ENCODE peak calls at places on chromosomes 6 and 20, in nine cellular contexts. I, T, K, C, L, B, F, E and X are unnamed samples.

GRCh38 chr6:43835872-43836419 is 65.9 kb downstream of the VEGFA start:
- DNase-seq in K (no peak), I (no peak), L (no peak), B (no peak), T (no peak), C (no peak), E (no peak), F (no peak), X (no peak)

GRCh38 chr6:14501240-14501639 is 383.7 kb downstream of the CD83 start:
- DNase-seq in L (no peak), T (no peak), E (no peak), F (no peak), B (no peak), C (no peak), I (no peak), K (no peak), X (no peak)

GRCh38 chr6:43666181-43666920 is 21.2 kb downstream of the MRPS18A start:
- DNase-seq in I (no peak), T (peak), L (no peak), C (no peak), K (no peak), E (no peak), B (no peak), F (no peak), X (no peak)

GRCh38 chr6:7528565-7528964 is 12.9 kb upstream of the DSP start:
- DNase-seq in I (no peak), K (no peak), F (no peak), L (no peak), C (no peak), B (no peak), E (no peak), T (no peak), X (no peak)

GRCh38 chr6:78611886-78612480 is 255.4 kb upstream of the IRAK1BP1 start:
- DNase-seq in B (no peak), F (no peak), K (peak), L (no peak), T (no peak), I (no peak), E (no peak), C (no peak), X (peak)

GRCh38 chr6:37205189-37205996 is 35.4 kb downstream of the PIM1 start:
- DNase-seq in F (no peak), I (no peak), C (no peak), K (no peak), L (no peak), T (no peak), B (no peak), E (no peak), X (peak)

GRCh38 chr6:1867197-1867596 is 257.5 kb downstream of the FOXC1 start:
- DNase-seq in I (no peak), C (no peak), B (no peak), L (no peak), F (no peak), K (no peak), E (no peak), T (no peak), X (no peak)

GRCh38 chr6:6724319-6725119 is 136.0 kb downstream of the LY86 start:
- DNase-seq in E (peak), I (no peak), F (peak), C (peak), B (peak), T (peak), K (peak), L (peak), X (peak)

GRCh38 chr6:80269331-80269730 is 162.9 kb downstream of the BCKDHB start:
- DNase-seq in I (no peak), E (no peak), T (no peak), C (no peak), L (no peak), B (no peak), F (no peak), K (no peak), X (no peak)

GRCh38 chr6:167907837-167908681 is 81.3 kb downstream of the AFDN start:
- DNase-seq in I (no peak), T (no peak), L (no peak), F (no peak), K (peak), E (no peak), B (no peak), C (no peak), X (no peak)

GRCh38 chr6:113406051-113406695 is 451.0 kb upstream of the MARCKS start:
- DNase-seq in I (no peak), F (no peak), E (no peak), L (no peak), C (no peak), B (no peak), K (no peak), T (no peak), X (no peak)

GRCh38 chr6:118710616-118711015 is 59.2 kb upstream of the CEP85L start:
- DNase-seq in L (no peak), F (no peak), I (no peak), B (no peak), K (no peak), T (no peak), C (no peak), E (no peak), X (no peak)

GRCh38 chr20:50799176-50799889 is 4.5 kb downstream of the BCAS4 start:
- DNase-seq in B (no peak), T (no peak), K (no peak), C (no peak), L (no peak), F (no peak), I (no peak), E (no peak), X (no peak)

GRCh38 chr6:13383280-13384163 is 55.2 kb upstream of the TBC1D7 start:
- DNase-seq in T (peak), I (peak), E (no peak), K (no peak), L (no peak), C (no peak), B (no peak), F (no peak), X (peak)

GRCh38 chr6:12392490-12392889 is 102.3 kb downstream of the EDN1 start:
- DNase-seq in T (no peak), K (no peak), F (no peak), C (peak), I (no peak), L (no peak), B (no peak), E (no peak), X (no peak)

GRCh38 chr20:59297641-59298040 is 2.8 kb upstream of the EDN3 start:
- DNase-seq in L (no peak), I (no peak), F (no peak), B (no peak), E (no peak), K (no peak), C (no peak), T (no peak), X (no peak)

DNA sequence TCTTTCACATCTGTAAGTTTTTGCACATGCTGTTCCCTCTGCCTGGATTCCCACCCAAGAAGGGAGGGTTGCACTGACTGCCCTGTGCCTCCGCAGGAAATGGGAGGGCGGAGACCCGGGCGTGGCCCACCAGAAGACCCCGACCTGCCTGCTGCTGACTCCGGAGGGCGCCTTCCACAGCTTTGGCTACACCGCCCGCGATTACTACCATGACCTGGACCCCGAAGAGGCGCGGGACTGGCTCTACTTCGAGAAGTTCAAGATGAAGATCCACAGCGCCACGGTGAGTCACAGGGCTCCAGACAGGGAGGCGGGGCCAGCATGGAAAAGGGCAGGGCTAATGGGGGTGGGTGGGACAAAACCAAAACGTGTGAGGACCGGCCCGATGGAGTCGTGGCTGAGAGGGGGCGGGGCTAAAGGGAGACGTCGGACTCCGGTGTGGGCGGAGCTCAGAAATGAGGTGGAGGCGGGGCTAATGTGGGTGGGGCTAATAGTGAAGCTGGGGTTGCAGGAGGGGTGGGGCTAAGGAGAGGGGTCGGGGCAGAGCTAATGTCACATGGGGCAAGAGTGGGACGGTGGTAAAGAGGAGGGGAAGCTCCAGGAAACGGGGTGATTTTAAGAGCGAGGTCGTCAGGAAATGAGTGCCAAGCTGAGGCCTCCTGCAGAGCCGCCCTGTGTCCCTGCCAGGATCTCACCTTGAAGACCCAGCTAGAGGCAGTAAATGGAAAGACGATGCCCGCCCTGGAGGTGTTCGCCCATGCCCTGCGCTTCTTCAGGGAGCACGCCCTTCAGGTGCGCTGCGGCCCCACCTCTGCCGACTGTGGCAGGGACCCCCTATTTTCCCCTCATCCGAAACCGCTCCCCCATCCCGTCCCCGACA is 12.6 kb downstream of the HSPA12B start:
- DNase-seq in C (peak), L (peak), K (peak), T (peak), F (peak), E (peak), I (no peak), B (peak), X (peak)
- TF ChIP-seq POLR2A in C (no peak), L (no peak), K (no peak), T (no peak), F (no peak), E (no peak), I (no peak), B (no peak), X (no peak)

GRCh38 chr20:3771552-3772058 is 4.1 kb upstream of the ADISSP start:
- DNase-seq in B (no peak), F (no peak), I (no peak), C (no peak), K (no peak), L (no peak), T (no peak), E (no peak), X (no peak)

GRCh38 chr20:3767434-3768341 is at the start of gene ADISSP:
- DNase-seq in K (peak), L (peak), B (peak), F (peak), E (peak), C (peak), I (peak), T (peak), X (peak)

GRCh38 chr20:3766832-3767433 is 620 bp downstream of the ADISSP start:
- DNase-seq in F (no peak), C (no peak), E (peak), K (no peak), L (no peak), T (no peak), I (no peak), B (no peak), X (peak)

GRCh38 chr20:3766381-3766780 is 1.2 kb downstream of the ADISSP start:
- DNase-seq in F (no peak), T (no peak), K (no peak), I (no peak), B (no peak), L (no peak), E (peak), C (no peak), X (peak)

GRCh38 chr20:3768342-3769130 is 983 bp upstream of the ADISSP start:
- DNase-seq in E (peak), L (peak), T (peak), B (peak), F (peak), I (peak), K (peak), C (peak), X (peak)
- TF ChIP-seq POLR2A in E (no peak), L (no peak), T (no peak), B (no peak), F (peak), I (no peak), K (peak), C (no peak), X (no peak)

GRCh38 chr6:137848672-137849071 is 18.4 kb upstream of the TNFAIP3 start:
- DNase-seq in I (no peak), K (no peak), B (no peak), T (no peak), L (no peak), E (no peak), C (no peak), F (no peak), X (no peak)

GRCh38 chr6:137847748-137848147 is 19.3 kb upstream of the TNFAIP3 start:
- DNase-seq in B (no peak), K (no peak), F (no peak), I (no peak), C (no peak), T (no peak), L (no peak), E (no peak), X (no peak)

GRCh38 chr6:137850137-137850714 is 16.8 kb upstream of the TNFAIP3 start:
- DNase-seq in L (no peak), B (no peak), C (no peak), T (no peak), F (no peak), I (no peak), E (no peak), K (no peak), X (peak)

GRCh38 chr6:137849709-137850093 is 17.4 kb upstream of the TNFAIP3 start:
- DNase-seq in F (no peak), K (no peak), C (no peak), E (no peak), L (no peak), I (no peak), B (no peak), T (no peak), X (no peak)

GRCh38 chr6:137849076-137849708 is 17.9 kb upstream of the TNFAIP3 start:
- DNase-seq in E (no peak), B (no peak), C (no peak), L (no peak), F (no peak), K (no peak), I (no peak), T (no peak), X (no peak)
- TF ChIP-seq POLR2A in E (no peak), B (no peak), C (no peak), L (no peak), F (no peak), K (no peak), I (no peak), T (no peak), X (no peak)

GRCh38 chr6:30877419-30878262 is 6.7 kb upstream of the DDR1 start:
- DNase-seq in L (no peak), F (peak), B (peak), C (peak), K (peak), I (no peak), T (peak), E (peak), X (peak)
- TF ChIP-seq POLR2A in L (no peak), F (no peak), B (no peak), C (no peak), K (no peak), I (no peak), T (peak), E (no peak), X (no peak)

GRCh38 chr20:8216375-8217200 is 84.5 kb downstream of the PLCB1 start:
- DNase-seq in T (no peak), K (no peak), B (no peak), E (no peak), L (no peak), F (no peak), I (no peak), C (no peak), X (no peak)
- TF ChIP-seq POLR2A in T (no peak), K (no peak), B (no peak), E (no peak), L (no peak), F (no peak), I (no peak), C (no peak), X (no peak)

GRCh38 chr6:42104095-42104806 is 38.2 kb downstream of the C6orf132 start:
- DNase-seq in T (no peak), I (peak), C (peak), F (peak), K (no peak), B (peak), E (peak), L (peak), X (peak)
- TF ChIP-seq POLR2A in T (no peak), I (no peak), C (peak), F (no peak), K (no peak), B (no peak), E (no peak), L (no peak), X (peak)